ENCODE peak calls at places on chromosomes 1 and 21, in five cellular contexts. O is glutamatergic neuron, N is T-helper 9 cell, B is iris pigment epithelial cell, E is AML-193. M is an unnamed sample.

GRCh38 chr1:21823980-21824702 is 12.1 kb downstream of the LDLRAD2 start:
- DNase-seq in E (no peak), B (no peak), N (no peak), O (no peak), M (no peak)

GRCh38 chr1:38047603-38048146 is 1.1 kb upstream of the POU3F1 start:
- DNase-seq in N (no peak), O (no peak), B (peak), E (no peak), M (no peak)

GRCh38 chr1:243595527-243596206 is 254.4 kb downstream of the AKT3 start:
- DNase-seq in B (peak), E (no peak), O (no peak), N (no peak), M (no peak)

GRCh38 chr21:25441835-25442234 is 165.4 kb downstream of the MRPL39 start:
- DNase-seq in E (no peak), N (no peak), O (no peak), B (no peak), M (peak)

GRCh38 chr21:44630440-44630839 is 3.5 kb downstream of the KRTAP10-9 start:
- DNase-seq in B (no peak), O (no peak), N (no peak), E (no peak), M (no peak)

GRCh38 chr1:112721966-112722524 is 6.9 kb upstream of the PPM1J start:
- DNase-seq in N (no peak), E (no peak), B (no peak), O (no peak), M (no peak)

GRCh38 chr1:229266269-229266668 is 4.6 kb upstream of the RAB4A start:
- DNase-seq in O (no peak), B (no peak), N (no peak), E (no peak), M (no peak)

GRCh38 chr1:159000627-159001026 is 9.1 kb upstream of the IFI16 start:
- DNase-seq in B (peak), E (no peak), N (no peak), O (no peak), M (no peak)

GRCh38 chr1:219523411-219523810 is 89.5 kb downstream of the ZC3H11B start:
- DNase-seq in E (no peak), B (no peak), O (no peak), N (no peak), M (no peak)

GRCh38 chr1:153260980-153261792 is 1.7 kb downstream of the LORICRIN start:
- DNase-seq in N (peak), B (peak), O (peak), E (no peak), M (no peak)

GRCh38 chr1:178941849-178942248 is 71.0 kb upstream of the ANGPTL1 start:
- DNase-seq in B (no peak), E (no peak), N (no peak), O (no peak), M (no peak)

GRCh38 chr1:36134805-36135339 is 9.8 kb upstream of the COL8A2 start:
- DNase-seq in E (peak), B (no peak), O (peak), N (no peak), M (no peak)

GRCh38 chr1:23126801-23127200 is 41.9 kb downstream of the LUZP1 start:
- DNase-seq in B (peak), N (no peak), E (no peak), O (no peak), M (no peak)

GRCh38 chr21:39523398-39523797 is 71.6 kb downstream of the SH3BGR start:
- DNase-seq in O (no peak), N (no peak), E (no peak), B (peak), M (no peak)

GRCh38 chr21:33197546-33197945 is 32.2 kb upstream of the IFNAR2 start:
- DNase-seq in N (no peak), O (no peak), E (no peak), B (no peak), M (no peak)

GRCh38 chr21:45105906-45106485 is 31.6 kb downstream of the ADARB1 start:
- DNase-seq in N (no peak), B (no peak), O (no peak), E (no peak), M (no peak)

M was measured in NCI-H774.